ENCODE peak calls at places on chromosomes 6 and 20, in nine cellular contexts. One of them, this sample, is unnamed.

GRCh38 chr6:137264308-137265075 is 45.3 kb upstream of the IFNGR1 start:
- DNase-seq in H1: no peak
- DNase-seq in brain microvascular endothelial cell: no peak
- DNase-seq in lung: no peak
- DNase-seq in esophagus muscularis mucosa: no peak
- DNase-seq in SK-N-SH: no peak
- DNase-seq in IMR-90: no peak
- DNase-seq in tibial nerve: no peak
- DNase-seq in A549: no peak
- DNase-seq in this sample: no peak

GRCh38 chr6:112443666-112444065 is 96.5 kb downstream of the RFPL4B start:
- DNase-seq in H1: no peak
- DNase-seq in brain microvascular endothelial cell: no peak
- DNase-seq in lung: no peak
- DNase-seq in esophagus muscularis mucosa: no peak
- DNase-seq in SK-N-SH: peak; percentile 1
- DNase-seq in IMR-90: peak; percentile 74
- DNase-seq in tibial nerve: peak; percentile 65
- DNase-seq in A549: no peak
- DNase-seq in this sample: no peak

GRCh38 chr6:136669299-136669699 is 119.1 kb upstream of the MAP7 start:
- DNase-seq in H1: no peak
- DNase-seq in brain microvascular endothelial cell: peak; percentile 88
- DNase-seq in lung: no peak
- DNase-seq in esophagus muscularis mucosa: no peak
- DNase-seq in SK-N-SH: no peak
- DNase-seq in IMR-90: peak; percentile 89
- DNase-seq in tibial nerve: no peak
- DNase-seq in A549: no peak
- DNase-seq in this sample: peak; percentile 45

GRCh38 chr6:41413250-41413649 is 77.8 kb downstream of the NCR2 start:
- DNase-seq in H1: no peak
- DNase-seq in brain microvascular endothelial cell: no peak
- DNase-seq in lung: no peak
- DNase-seq in esophagus muscularis mucosa: no peak
- DNase-seq in SK-N-SH: no peak
- DNase-seq in IMR-90: no peak
- DNase-seq in tibial nerve: no peak
- DNase-seq in A549: no peak
- DNase-seq in this sample: no peak

GRCh38 chr20:41058007-41058673 is 29.5 kb downstream of the TOP1 start:
- DNase-seq in H1: no peak
- DNase-seq in brain microvascular endothelial cell: peak; percentile 86
- DNase-seq in lung: peak; percentile 61
- DNase-seq in esophagus muscularis mucosa: no peak
- DNase-seq in SK-N-SH: peak; percentile 40
- DNase-seq in IMR-90: peak; percentile 93
- DNase-seq in tibial nerve: no peak
- DNase-seq in A549: peak; percentile 44
- DNase-seq in this sample: no peak

GRCh38 chr20:10291564-10292240 is 73.1 kb downstream of the SNAP25 start:
- DNase-seq in H1: no peak
- DNase-seq in brain microvascular endothelial cell: no peak
- DNase-seq in lung: no peak
- DNase-seq in esophagus muscularis mucosa: no peak
- DNase-seq in SK-N-SH: peak; percentile 46
- DNase-seq in IMR-90: no peak
- DNase-seq in tibial nerve: no peak
- DNase-seq in A549: no peak
- DNase-seq in this sample: no peak

GRCh38 chr6:118317581-118318563 is 230.2 kb upstream of the PLN start:
- DNase-seq in H1: no peak
- DNase-seq in brain microvascular endothelial cell: peak; percentile 26
- DNase-seq in lung: no peak
- DNase-seq in esophagus muscularis mucosa: no peak
- DNase-seq in SK-N-SH: no peak
- DNase-seq in IMR-90: peak; percentile 66
- DNase-seq in tibial nerve: peak; percentile 52
- DNase-seq in A549: no peak
- DNase-seq in this sample: no peak

GRCh38 chr20:50294164-50295088 is 103.8 kb downstream of the CEBPB start:
- DNase-seq in H1: no peak
- DNase-seq in brain microvascular endothelial cell: no peak
- DNase-seq in lung: no peak
- DNase-seq in esophagus muscularis mucosa: no peak
- DNase-seq in SK-N-SH: no peak
- DNase-seq in IMR-90: no peak
- DNase-seq in tibial nerve: no peak
- DNase-seq in A549: peak; percentile 57
- DNase-seq in this sample: no peak

GRCh38 chr6:73746776-73747175 is 50.8 kb downstream of the CD109 start:
- DNase-seq in H1: no peak
- DNase-seq in brain microvascular endothelial cell: peak; percentile 37
- DNase-seq in lung: no peak
- DNase-seq in esophagus muscularis mucosa: no peak
- DNase-seq in SK-N-SH: no peak
- DNase-seq in IMR-90: peak; percentile 52
- DNase-seq in tibial nerve: no peak
- DNase-seq in A549: no peak
- DNase-seq in this sample: no peak

GRCh38 chr6:163381118-163381751 is 33.3 kb upstream of the QKI start:
- DNase-seq in H1: no peak
- DNase-seq in brain microvascular endothelial cell: no peak
- DNase-seq in lung: no peak
- DNase-seq in esophagus muscularis mucosa: no peak
- DNase-seq in SK-N-SH: no peak
- DNase-seq in IMR-90: no peak
- DNase-seq in tibial nerve: no peak
- DNase-seq in A549: no peak
- DNase-seq in this sample: no peak

GRCh38 chr20:9112541-9113515 is 43.9 kb downstream of the PLCB4 start:
- DNase-seq in H1: no peak
- DNase-seq in brain microvascular endothelial cell: peak; percentile 62
- DNase-seq in lung: no peak
- DNase-seq in esophagus muscularis mucosa: no peak
- DNase-seq in SK-N-SH: no peak
- DNase-seq in IMR-90: peak; percentile 78
- DNase-seq in tibial nerve: peak; percentile 46
- DNase-seq in A549: no peak
- DNase-seq in this sample: no peak

GRCh38 chr6:4593891-4594445 is 182.2 kb upstream of the CDYL start:
- DNase-seq in H1: no peak
- DNase-seq in brain microvascular endothelial cell: no peak
- DNase-seq in lung: no peak
- DNase-seq in esophagus muscularis mucosa: no peak
- DNase-seq in SK-N-SH: no peak
- DNase-seq in IMR-90: no peak
- DNase-seq in tibial nerve: no peak
- DNase-seq in A549: no peak
- DNase-seq in this sample: no peak

GRCh38 chr20:51715028-51715872 is 52.9 kb downstream of the ATP9A start:
- DNase-seq in H1: no peak
- DNase-seq in brain microvascular endothelial cell: no peak
- DNase-seq in lung: no peak
- DNase-seq in esophagus muscularis mucosa: no peak
- DNase-seq in SK-N-SH: peak; percentile 50
- DNase-seq in IMR-90: no peak
- DNase-seq in tibial nerve: no peak
- DNase-seq in A549: no peak
- DNase-seq in this sample: no peak

GRCh38 chr20:1435337-1435699 is 31.3 kb downstream of the NSFL1C start:
- DNase-seq in H1: no peak
- DNase-seq in brain microvascular endothelial cell: no peak
- DNase-seq in lung: no peak
- DNase-seq in esophagus muscularis mucosa: no peak
- DNase-seq in SK-N-SH: no peak
- DNase-seq in IMR-90: no peak
- DNase-seq in tibial nerve: no peak
- DNase-seq in A549: no peak
- DNase-seq in this sample: no peak
- H3K27ac ChIP-seq in H1: no peak overlapping the region
- H3K27ac ChIP-seq in brain microvascular endothelial cell: no peak overlapping the region
- H3K27ac ChIP-seq in lung: no peak overlapping the region
- H3K27ac ChIP-seq in esophagus muscularis mucosa: no peak overlapping the region
- H3K27ac ChIP-seq in SK-N-SH: no peak overlapping the region
- H3K27ac ChIP-seq in IMR-90: no peak overlapping the region
- H3K27ac ChIP-seq in tibial nerve: no peak overlapping the region
- H3K27ac ChIP-seq in A549: no peak overlapping the region
- H3K27ac ChIP-seq in this sample: peak overlapping the region; percentile 66

GRCh38 chr6:82362144-82362543 is 1.5 kb upstream of the TPBG start:
- DNase-seq in H1: no peak
- DNase-seq in brain microvascular endothelial cell: no peak
- DNase-seq in lung: no peak
- DNase-seq in esophagus muscularis mucosa: no peak
- DNase-seq in SK-N-SH: no peak
- DNase-seq in IMR-90: no peak
- DNase-seq in tibial nerve: no peak
- DNase-seq in A549: no peak
- DNase-seq in this sample: no peak
- H3K4me3 ChIP-seq in H1: no peak overlapping the region
- H3K4me3 ChIP-seq in brain microvascular endothelial cell: no peak overlapping the region
- H3K4me3 ChIP-seq in lung: no peak overlapping the region
- H3K4me3 ChIP-seq in esophagus muscularis mucosa: peak overlapping the region; percentile 88
- H3K4me3 ChIP-seq in SK-N-SH: peak overlapping the region; percentile 88
- H3K4me3 ChIP-seq in IMR-90: no peak overlapping the region
- H3K4me3 ChIP-seq in tibial nerve: no peak overlapping the region
- H3K4me3 ChIP-seq in A549: no peak overlapping the region
- H3K4me3 ChIP-seq in this sample: peak overlapping the region; percentile 75

GRCh38 chr6:11264100-11264499 is 31.6 kb upstream of the NEDD9 start:
- DNase-seq in H1: no peak
- DNase-seq in brain microvascular endothelial cell: no peak
- DNase-seq in lung: no peak
- DNase-seq in esophagus muscularis mucosa: no peak
- DNase-seq in SK-N-SH: no peak
- DNase-seq in IMR-90: no peak
- DNase-seq in tibial nerve: no peak
- DNase-seq in A549: no peak
- DNase-seq in this sample: no peak

GRCh38 chr6:11262231-11262630 is 29.8 kb upstream of the NEDD9 start:
- DNase-seq in H1: no peak
- DNase-seq in brain microvascular endothelial cell: no peak
- DNase-seq in lung: no peak
- DNase-seq in esophagus muscularis mucosa: no peak
- DNase-seq in SK-N-SH: no peak
- DNase-seq in IMR-90: no peak
- DNase-seq in tibial nerve: no peak
- DNase-seq in A549: no peak
- DNase-seq in this sample: no peak

GRCh38 chr6:11260249-11261038 is 28.0 kb upstream of the NEDD9 start:
- DNase-seq in H1: no peak
- DNase-seq in brain microvascular endothelial cell: no peak
- DNase-seq in lung: no peak
- DNase-seq in esophagus muscularis mucosa: no peak
- DNase-seq in SK-N-SH: no peak
- DNase-seq in IMR-90: no peak
- DNase-seq in tibial nerve: no peak
- DNase-seq in A549: no peak
- DNase-seq in this sample: no peak

GRCh38 chr6:11265932-11266331 is 33.5 kb upstream of the NEDD9 start:
- DNase-seq in H1: no peak
- DNase-seq in brain microvascular endothelial cell: no peak
- DNase-seq in lung: no peak
- DNase-seq in esophagus muscularis mucosa: no peak
- DNase-seq in SK-N-SH: no peak
- DNase-seq in IMR-90: no peak
- DNase-seq in tibial nerve: no peak
- DNase-seq in A549: no peak
- DNase-seq in this sample: no peak

DNA sequence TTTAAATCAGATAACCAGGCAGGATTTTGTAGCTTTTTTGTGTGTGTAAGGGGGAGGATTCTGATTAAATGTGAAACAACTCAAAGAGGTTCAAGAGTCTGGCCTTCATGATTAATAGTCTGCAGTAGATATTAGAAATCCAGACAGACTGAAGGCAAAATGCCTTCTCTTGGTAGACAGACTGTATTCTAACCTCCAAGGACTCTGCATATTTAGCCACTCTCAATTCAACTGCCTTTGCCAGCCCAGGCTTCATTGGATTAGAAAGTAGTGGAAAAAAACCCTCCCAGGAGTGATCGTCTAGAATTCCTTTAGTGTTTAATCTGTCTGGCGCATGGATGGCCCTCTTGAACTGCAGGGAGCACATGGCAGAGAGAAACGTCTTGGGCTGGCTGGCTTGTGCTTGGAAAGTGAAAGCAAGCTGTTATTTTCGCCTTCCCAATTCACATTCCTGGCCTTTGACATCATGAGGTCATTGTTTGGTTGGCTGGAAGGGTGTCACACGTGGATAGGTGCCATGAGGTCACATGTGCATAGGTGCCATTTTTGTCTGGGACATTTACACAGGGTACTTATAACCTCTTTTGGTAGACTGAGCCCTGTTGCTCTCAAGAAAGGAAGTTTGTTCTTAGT is 30.8 kb upstream of the NEDD9 start:
- DNase-seq in H1: no peak
- DNase-seq in brain microvascular endothelial cell: peak; percentile 85
- DNase-seq in lung: peak; percentile 82
- DNase-seq in esophagus muscularis mucosa: no peak
- DNase-seq in SK-N-SH: no peak
- DNase-seq in IMR-90: peak; percentile 84
- DNase-seq in tibial nerve: peak; percentile 74
- DNase-seq in A549: peak; percentile 72
- DNase-seq in this sample: peak; percentile 33
- H3K27ac ChIP-seq in H1: no peak overlapping the region
- H3K27ac ChIP-seq in brain microvascular endothelial cell: peak overlapping the region; percentile 45
- H3K27ac ChIP-seq in lung: peak overlapping the region; percentile 72
- H3K27ac ChIP-seq in esophagus muscularis mucosa: peak overlapping the region; percentile 67
- H3K27ac ChIP-seq in SK-N-SH: peak overlapping the region; percentile 3
- H3K27ac ChIP-seq in IMR-90: peak overlapping the region; percentile 0
- H3K27ac ChIP-seq in tibial nerve: peak overlapping the region; percentile 69
- H3K27ac ChIP-seq in A549: peak overlapping the region; percentile 68
- H3K27ac ChIP-seq in this sample: peak overlapping the region; percentile 42

DNA sequence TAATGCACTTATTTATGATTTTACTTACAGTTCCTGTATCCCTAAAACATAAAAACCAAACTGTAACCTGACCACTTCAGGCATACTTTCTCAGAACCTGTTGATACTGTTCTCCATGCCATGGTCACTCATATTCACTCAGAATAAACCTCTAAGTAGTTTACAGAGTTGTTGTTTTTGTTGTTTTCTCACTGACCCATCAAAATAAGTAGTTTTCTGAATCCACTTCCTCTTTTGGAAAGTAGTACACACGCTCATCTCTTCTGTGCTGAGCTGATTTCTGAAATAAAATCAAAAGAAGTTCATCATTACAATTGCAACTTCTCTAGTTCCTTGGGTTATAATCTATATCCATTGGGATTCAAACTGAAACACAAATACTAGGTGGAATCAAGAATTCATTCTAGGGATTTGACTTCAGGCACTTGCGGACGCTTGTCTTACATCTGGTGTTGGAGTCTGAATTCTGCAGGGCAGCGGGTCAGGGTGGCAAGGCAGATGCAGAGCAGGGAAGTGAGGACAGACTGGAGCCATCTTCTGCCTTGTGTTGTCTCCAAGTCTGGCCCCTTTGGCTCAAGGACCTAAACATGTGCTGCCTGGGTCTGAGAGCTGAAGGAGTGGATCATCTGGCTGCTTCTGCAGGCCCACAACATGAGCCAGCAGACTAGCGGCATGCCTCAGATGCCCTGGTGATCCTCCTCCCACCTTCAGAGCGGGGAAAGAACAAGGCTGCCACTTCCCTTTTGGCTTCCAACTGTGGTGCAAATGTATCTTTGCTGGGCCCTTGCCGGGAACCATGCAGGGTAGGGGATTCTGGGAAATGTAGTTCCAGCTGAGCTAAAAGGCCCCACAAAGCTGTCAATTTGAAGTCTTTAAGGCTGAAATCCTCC is 167.9 kb upstream of the MYLIP start:
- DNase-seq in H1: peak; percentile 13
- DNase-seq in brain microvascular endothelial cell: no peak
- DNase-seq in lung: no peak
- DNase-seq in esophagus muscularis mucosa: no peak
- DNase-seq in SK-N-SH: no peak
- DNase-seq in IMR-90: no peak
- DNase-seq in tibial nerve: no peak
- DNase-seq in A549: no peak
- DNase-seq in this sample: no peak
- H3K4me3 ChIP-seq in H1: no peak overlapping the region
- H3K4me3 ChIP-seq in brain microvascular endothelial cell: no peak overlapping the region
- H3K4me3 ChIP-seq in lung: no peak overlapping the region
- H3K4me3 ChIP-seq in esophagus muscularis mucosa: no peak overlapping the region
- H3K4me3 ChIP-seq in SK-N-SH: no peak overlapping the region
- H3K4me3 ChIP-seq in IMR-90: no peak overlapping the region
- H3K4me3 ChIP-seq in tibial nerve: no peak overlapping the region
- H3K4me3 ChIP-seq in A549: no peak overlapping the region
- H3K4me3 ChIP-seq in this sample: no peak overlapping the region

This sample was measured in SJCRH30.